ENCODE peak calls at places on chromosome 21, in nine cellular contexts. L, G, T, O, J, W, C, M and E are unnamed samples.

GRCh38 chr21:16742116-16742515 is 770.7 kb upstream of the CXADR start:
- DNase-seq in L (no peak), G (no peak), T (peak), O (no peak), J (peak), W (no peak), C (peak), M (no peak), E (no peak)

GRCh38 chr21:43864313-43864805 is 664 bp upstream of the AGPAT3 start:
- DNase-seq in L (no peak), G (no peak), T (peak), O (peak), J (peak), W (peak), C (peak), M (no peak), E (no peak)

GRCh38 chr21:31132574-31133242 is 94.4 kb upstream of the KRTAP19-8 start:
- DNase-seq in L (no peak), G (no peak), T (no peak), O (no peak), J (peak), W (peak), C (no peak), M (peak), E (no peak)

GRCh38 chr21:14273736-14274538 is 58.0 kb downstream of the RBM11 start:
- DNase-seq in L (no peak), G (no peak), T (peak), O (peak), J (no peak), W (peak), C (peak), M (no peak), E (no peak)

GRCh38 chr21:25983745-25984144 is 186.8 kb downstream of the APP start:
- DNase-seq in L (no peak), G (no peak), T (no peak), O (peak), J (no peak), W (no peak), C (peak), M (no peak), E (no peak)

GRCh38 chr21:41048141-41048540 is 119.8 kb upstream of the BACE2 start:
- DNase-seq in L (no peak), G (no peak), T (no peak), O (no peak), J (peak), W (no peak), C (no peak), M (no peak), E (no peak)

GRCh38 chr21:14086553-14086952 is 124.2 kb downstream of the LIPI start:
- DNase-seq in L (no peak), G (no peak), T (no peak), O (no peak), J (no peak), W (no peak), C (no peak), M (no peak), E (no peak)

GRCh38 chr21:43273016-43273707 is 104.4 kb downstream of the CRYAA start:
- DNase-seq in L (no peak), G (no peak), T (no peak), O (no peak), J (no peak), W (no peak), C (no peak), M (no peak), E (no peak)

GRCh38 chr21:39738566-39738965 is 6.4 kb upstream of the IGSF5 start:
- DNase-seq in L (no peak), G (no peak), T (no peak), O (no peak), J (no peak), W (no peak), C (no peak), M (no peak), E (no peak)

GRCh38 chr21:15797577-15798363 is 68.0 kb downstream of the USP25 start:
- DNase-seq in L (no peak), G (no peak), T (no peak), O (peak), J (peak), W (peak), C (no peak), M (no peak), E (no peak)

GRCh38 chr21:20004353-20004752 is 993.9 kb upstream of the NCAM2 start:
- DNase-seq in L (no peak), G (no peak), T (no peak), O (peak), J (no peak), W (no peak), C (no peak), M (no peak), E (no peak)

GRCh38 chr21:17793675-17794123 is 25.5 kb downstream of the C21orf91 start:
- DNase-seq in L (no peak), G (peak), T (no peak), O (no peak), J (peak), W (peak), C (no peak), M (no peak), E (no peak)

GRCh38 chr21:34844033-34844923 is 175.5 kb downstream of the CLIC6 start:
- DNase-seq in L (no peak), G (no peak), T (peak), O (no peak), J (peak), W (no peak), C (peak), M (no peak), E (no peak)

DNA sequence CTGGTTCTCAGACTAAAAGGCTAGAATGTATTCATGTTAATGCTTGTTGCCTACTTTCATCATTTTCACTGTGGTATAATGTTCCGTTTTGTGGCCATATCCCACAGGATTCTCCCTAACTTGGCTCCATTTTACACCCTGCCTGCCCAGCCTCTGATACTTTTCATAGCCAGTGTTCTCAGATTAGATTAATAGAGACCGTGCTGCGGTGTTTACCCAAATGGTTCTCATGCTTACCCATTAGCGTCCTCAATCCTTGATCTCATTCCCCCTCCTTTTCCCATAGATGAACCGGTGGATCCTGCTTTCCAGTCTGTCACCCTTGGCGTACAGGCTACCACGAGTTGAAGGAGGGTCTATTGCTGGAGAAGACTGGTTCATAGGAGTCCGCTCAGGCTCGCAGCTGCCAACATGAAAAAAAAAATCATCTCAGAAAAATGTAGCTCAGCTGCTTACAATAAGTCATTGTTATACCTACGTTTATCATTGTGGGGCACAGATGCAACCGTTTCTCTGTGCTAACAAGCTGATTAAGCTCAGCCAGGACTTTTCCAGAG is 78.7 kb downstream of the SETD4 start:
- DNase-seq in L (no peak), G (no peak), T (no peak), O (no peak), J (no peak), W (no peak), C (no peak), M (no peak), E (peak)
- H3K27ac ChIP-seq in L (no peak), G (no peak), T (no peak), O (no peak), J (no peak), W (no peak), C (no peak), M (no peak), E (no peak)

DNA sequence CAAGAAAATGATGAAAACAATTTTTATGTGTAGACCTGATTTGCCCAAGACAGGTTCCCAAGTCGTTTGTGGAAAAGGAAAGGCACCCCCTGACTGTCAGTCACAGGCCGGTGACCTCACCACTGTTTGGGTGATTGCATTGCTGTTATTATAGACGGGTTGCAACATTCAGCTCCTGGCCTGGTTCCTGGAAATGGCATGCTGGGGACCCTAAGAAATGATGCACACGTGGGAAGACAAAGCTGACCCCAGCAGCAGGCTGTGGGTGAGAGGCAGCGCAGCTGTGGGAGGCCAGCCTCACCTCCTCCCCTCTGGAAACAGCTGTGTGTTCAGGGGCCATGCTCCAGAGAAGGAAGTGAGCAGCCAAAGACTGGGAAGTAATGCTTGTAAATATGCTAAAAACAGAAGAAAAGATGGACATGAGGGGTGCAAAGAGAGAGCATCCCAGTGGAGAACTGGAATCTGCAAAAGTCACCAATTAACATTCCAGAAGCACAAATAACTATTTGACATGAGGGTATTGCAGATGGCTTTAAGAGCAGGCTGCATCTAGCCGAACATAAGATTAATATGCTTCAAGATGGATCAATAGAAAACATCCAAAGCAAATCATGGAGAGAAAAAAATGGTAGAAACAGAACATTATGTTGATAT is 23.4 kb upstream of the ABCG1 start:
- DNase-seq in L (no peak), G (peak), T (peak), O (no peak), J (no peak), W (no peak), C (peak), M (no peak), E (no peak)
- H3K27ac ChIP-seq in L (no peak), G (no peak), T (no peak), O (no peak), J (no peak), W (no peak), C (no peak), M (no peak), E (peak)

GRCh38 chr21:28516996-28517592 is 475.6 kb downstream of the LTN1 start:
- DNase-seq in L (no peak), G (peak), T (peak), O (peak), J (peak), W (peak), C (peak), M (peak), E (no peak)
- H3K27ac ChIP-seq in L (no peak), G (no peak), T (no peak), O (no peak), J (no peak), W (no peak), C (no peak), M (no peak), E (no peak)

GRCh38 chr21:45306453-45306831 is 18.7 kb upstream of the POFUT2 start:
- DNase-seq in L (no peak), G (no peak), T (peak), O (no peak), J (no peak), W (no peak), C (no peak), M (no peak), E (no peak)
- H3K27ac ChIP-seq in L (no peak), G (no peak), T (no peak), O (no peak), J (peak), W (peak), C (peak), M (no peak), E (no peak)

GRCh38 chr21:37208741-37209225 is 58.4 kb downstream of the VPS26C start:
- DNase-seq in L (no peak), G (no peak), T (no peak), O (no peak), J (no peak), W (no peak), C (no peak), M (no peak), E (no peak)

GRCh38 chr21:37204580-37204979 is 62.6 kb downstream of the VPS26C start:
- DNase-seq in L (no peak), G (no peak), T (no peak), O (no peak), J (peak), W (no peak), C (no peak), M (no peak), E (no peak)

GRCh38 chr21:37208056-37208705 is 59.0 kb downstream of the VPS26C start:
- DNase-seq in L (no peak), G (no peak), T (peak), O (no peak), J (peak), W (peak), C (peak), M (no peak), E (no peak)

GRCh38 chr21:37207441-37208009 is 59.6 kb downstream of the VPS26C start:
- DNase-seq in L (no peak), G (no peak), T (no peak), O (no peak), J (peak), W (peak), C (peak), M (no peak), E (no peak)

GRCh38 chr21:37206531-37206930 is 60.6 kb downstream of the VPS26C start:
- DNase-seq in L (no peak), G (no peak), T (no peak), O (no peak), J (no peak), W (no peak), C (no peak), M (no peak), E (no peak)
- H3K27ac ChIP-seq in L (no peak), G (no peak), T (no peak), O (no peak), J (no peak), W (no peak), C (peak), M (no peak), E (no peak)

GRCh38 chr21:45262041-45262581 is 25.6 kb downstream of the POFUT2 start:
- DNase-seq in L (no peak), G (no peak), T (no peak), O (no peak), J (no peak), W (peak), C (no peak), M (no peak), E (no peak)
- H3K27ac ChIP-seq in L (no peak), G (no peak), T (no peak), O (no peak), J (no peak), W (peak), C (no peak), M (no peak), E (no peak)

DNA sequence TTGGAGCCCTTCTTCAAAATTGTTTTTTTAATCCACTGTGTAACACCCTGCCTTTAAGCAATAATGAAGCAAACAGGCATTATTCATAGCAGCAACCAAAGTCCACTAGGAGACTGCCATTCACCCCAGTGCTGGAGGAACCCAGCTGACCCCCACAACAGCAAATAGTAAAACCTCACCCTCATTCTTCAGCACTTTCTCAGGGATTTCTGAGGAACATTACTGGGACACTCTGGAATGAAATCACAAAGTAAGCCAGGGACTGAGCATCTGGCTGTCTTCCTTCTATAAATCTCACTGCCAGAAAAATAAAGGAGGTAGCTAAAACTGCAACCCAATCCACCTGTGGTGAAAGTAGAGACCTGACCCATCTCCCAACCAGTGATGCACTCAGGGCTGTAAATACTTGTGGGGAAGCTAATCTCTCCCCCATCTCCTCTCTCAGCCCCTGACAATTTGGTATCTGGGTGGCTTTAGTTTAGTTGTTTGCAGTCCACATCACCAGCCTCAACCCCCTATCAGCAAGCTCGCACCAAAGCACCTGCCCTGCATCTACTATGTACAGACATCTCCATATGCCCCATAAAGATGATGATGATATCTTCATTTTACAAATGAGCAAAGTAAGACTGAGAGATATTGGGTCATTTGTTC is 47.1 kb downstream of the COL6A1 start:
- DNase-seq in L (no peak), G (no peak), T (no peak), O (no peak), J (peak), W (no peak), C (no peak), M (no peak), E (no peak)
- H3K27ac ChIP-seq in L (no peak), G (no peak), T (no peak), O (no peak), J (peak), W (no peak), C (peak), M (no peak), E (no peak)

GRCh38 chr21:32329331-32329730 is 30.7 kb downstream of the MRAP start:
- DNase-seq in L (no peak), G (no peak), T (peak), O (no peak), J (peak), W (no peak), C (no peak), M (no peak), E (no peak)

GRCh38 chr21:32331444-32332305 is 33.0 kb downstream of the MRAP start:
- DNase-seq in L (no peak), G (no peak), T (no peak), O (no peak), J (no peak), W (no peak), C (no peak), M (no peak), E (no peak)

GRCh38 chr21:32332463-32332951 is 33.9 kb downstream of the MRAP start:
- DNase-seq in L (no peak), G (no peak), T (no peak), O (no peak), J (peak), W (no peak), C (no peak), M (no peak), E (no peak)

GRCh38 chr21:32329776-32330175 is 31.1 kb downstream of the MRAP start:
- DNase-seq in L (no peak), G (no peak), T (no peak), O (peak), J (peak), W (no peak), C (no peak), M (no peak), E (no peak)

GRCh38 chr21:32330784-32331311 is 32.2 kb downstream of the MRAP start:
- DNase-seq in L (no peak), G (no peak), T (no peak), O (peak), J (no peak), W (peak), C (no peak), M (no peak), E (no peak)
- H3K27ac ChIP-seq in L (no peak), G (no peak), T (no peak), O (peak), J (no peak), W (no peak), C (no peak), M (no peak), E (no peak)

GRCh38 chr21:46181436-46181835 is 2.8 kb downstream of the SPATC1L start:
- DNase-seq in L (no peak), G (no peak), T (no peak), O (no peak), J (no peak), W (no peak), C (no peak), M (no peak), E (no peak)
- H3K27ac ChIP-seq in L (no peak), G (no peak), T (no peak), O (no peak), J (no peak), W (no peak), C (no peak), M (no peak), E (no peak)